ENCODE peak calls at places on chromosomes 4 and X, in nine cellular contexts. H, E, J, M, O, L, I, U and V are unnamed samples.

GRCh38 chr4:185387957-185388356 is 7.8 kb downstream of the LRP2BP start:
- DNase-seq in H (no peak), E (no peak), J (no peak), M (no peak), O (no peak), L (no peak), I (no peak), U (no peak), V (no peak)

GRCh38 chr4:120466429-120466828 is 399.8 kb upstream of the MAD2L1 start:
- DNase-seq in H (no peak), E (no peak), J (no peak), M (no peak), O (no peak), L (no peak), I (no peak), U (no peak), V (no peak)

GRCh38 chr4:187478292-187479205 is 517.0 kb upstream of the ZFP42 start:
- DNase-seq in H (peak), E (peak), J (no peak), M (no peak), O (no peak), L (peak), I (no peak), U (no peak), V (peak)

GRCh38 chr4:98630804-98631454 is 27.5 kb downstream of the TSPAN5 start:
- DNase-seq in H (no peak), E (no peak), J (no peak), M (no peak), O (no peak), L (no peak), I (no peak), U (no peak), V (no peak)

GRCh38 chr4:143407475-143407874 is 70.8 kb downstream of the GAB1 start:
- DNase-seq in H (no peak), E (no peak), J (no peak), M (no peak), O (no peak), L (no peak), I (no peak), U (no peak), V (no peak)

GRCh38 chr4:152723236-152723635 is 43.4 kb upstream of the TMEM154 start:
- DNase-seq in H (no peak), E (no peak), J (no peak), M (no peak), O (no peak), L (no peak), I (no peak), U (no peak), V (no peak)

GRCh38 chrX:153829799-153830631 is at the start of gene PDZD4:
- DNase-seq in H (no peak), E (no peak), J (no peak), M (no peak), O (no peak), L (no peak), I (no peak), U (no peak), V (no peak)

GRCh38 chr4:10144971-10145370 is 28.4 kb upstream of the WDR1 start:
- DNase-seq in H (no peak), E (no peak), J (peak), M (no peak), O (no peak), L (no peak), I (no peak), U (no peak), V (no peak)

GRCh38 chr4:88296413-88297052 is 12.2 kb upstream of the PPM1K start:
- DNase-seq in H (no peak), E (no peak), J (no peak), M (no peak), O (no peak), L (no peak), I (no peak), U (no peak), V (no peak)

GRCh38 chr4:140839396-140839795 is 83.2 kb upstream of the TBC1D9 start:
- DNase-seq in H (no peak), E (no peak), J (no peak), M (no peak), O (no peak), L (no peak), I (no peak), U (no peak), V (no peak)

GRCh38 chrX:14359727-14360126 is 169.6 kb upstream of the GLRA2 start:
- DNase-seq in H (no peak), E (no peak), J (no peak), M (no peak), O (no peak), L (no peak), I (no peak), U (no peak), V (no peak)

GRCh38 chr4:102174800-102175199 is 170.5 kb downstream of the SLC39A8 start:
- DNase-seq in H (peak), E (peak), J (no peak), M (no peak), O (no peak), L (peak), I (no peak), U (no peak), V (peak)

GRCh38 chrX:114842181-114842580 is 175.2 kb downstream of the IL13RA2 start:
- DNase-seq in H (peak), E (peak), J (no peak), M (no peak), O (no peak), L (no peak), I (no peak), U (no peak), V (no peak)

GRCh38 chr4:94357624-94358023 is 15.0 kb upstream of the HPGDS start:
- DNase-seq in H (no peak), E (peak), J (no peak), M (no peak), O (no peak), L (peak), I (no peak), U (no peak), V (no peak)

GRCh38 chr4:122577808-122578781 is 42.8 kb downstream of the IL21 start:
- DNase-seq in H (peak), E (peak), J (peak), M (peak), O (no peak), L (peak), I (peak), U (peak), V (peak)

GRCh38 chr4:152999376-153000067 is 63.4 kb downstream of the FHDC1 start:
- DNase-seq in H (no peak), E (no peak), J (no peak), M (no peak), O (no peak), L (no peak), I (no peak), U (no peak), V (no peak)

GRCh38 chr4:125433453-125433852 is 118.7 kb downstream of the FAT4 start:
- DNase-seq in H (peak), E (no peak), J (no peak), M (no peak), O (no peak), L (peak), I (no peak), U (no peak), V (peak)

GRCh38 chr4:158536833-158537232 is 15.2 kb downstream of the RXFP1 start:
- DNase-seq in H (no peak), E (no peak), J (no peak), M (no peak), O (no peak), L (no peak), I (no peak), U (no peak), V (no peak)

GRCh38 chrX:39725928-39726619 is 371.7 kb downstream of the BCOR start:
- DNase-seq in H (peak), E (peak), J (no peak), M (no peak), O (no peak), L (peak), I (no peak), U (no peak), V (no peak)

GRCh38 chr4:84847978-84848377 is 118.5 kb downstream of the WDFY3 start:
- DNase-seq in H (peak), E (no peak), J (no peak), M (no peak), O (no peak), L (no peak), I (no peak), U (no peak), V (no peak)

GRCh38 chrX:53093177-53093655 is 726 bp upstream of the KANTR start:
- DNase-seq in H (peak), E (peak), J (peak), M (peak), O (peak), L (peak), I (peak), U (peak), V (peak)

GRCh38 chr4:156790866-156791265 is 180.7 kb downstream of the PDGFC start:
- DNase-seq in H (peak), E (peak), J (no peak), M (no peak), O (no peak), L (peak), I (no peak), U (peak), V (peak)

GRCh38 chr4:176185068-176185467 is 10.3 kb downstream of the SPATA4 start:
- DNase-seq in H (peak), E (peak), J (no peak), M (no peak), O (no peak), L (peak), I (no peak), U (no peak), V (peak)

GRCh38 chr4:41657561-41657960 is 91.0 kb downstream of the PHOX2B start:
- DNase-seq in H (no peak), E (peak), J (no peak), M (no peak), O (no peak), L (no peak), I (no peak), U (no peak), V (no peak)

GRCh38 chr4:111400736-111401135 is 744.5 kb upstream of the FAM241A start:
- DNase-seq in H (peak), E (peak), J (no peak), M (no peak), O (no peak), L (peak), I (no peak), U (no peak), V (no peak)

GRCh38 chr4:16794816-16795445 is 103.5 kb downstream of the LDB2 start:
- DNase-seq in H (peak), E (peak), J (no peak), M (no peak), O (peak), L (peak), I (peak), U (peak), V (peak)

GRCh38 chr4:30754021-30754420 is 33.9 kb downstream of the PCDH7 start:
- DNase-seq in H (no peak), E (peak), J (no peak), M (no peak), O (no peak), L (no peak), I (no peak), U (no peak), V (no peak)

GRCh38 chrX:102113367-102113766 is 12.1 kb upstream of the TCEAL2 start:
- DNase-seq in H (no peak), E (no peak), J (no peak), M (no peak), O (no peak), L (no peak), I (no peak), U (no peak), V (no peak)

GRCh38 chrX:134747006-134747405 is 88.7 kb upstream of the PLAC1 start:
- DNase-seq in H (no peak), E (no peak), J (no peak), M (no peak), O (no peak), L (no peak), I (no peak), U (no peak), V (no peak)

GRCh38 chrX:28979876-28980275 is 392.6 kb downstream of the IL1RAPL1 start:
- DNase-seq in H (no peak), E (no peak), J (no peak), M (no peak), O (no peak), L (no peak), I (no peak), U (no peak), V (no peak)

GRCh38 chr4:82050806-82051205 is 323.0 kb downstream of the HNRNPD start:
- DNase-seq in H (no peak), E (no peak), J (no peak), M (no peak), O (no peak), L (no peak), I (no peak), U (no peak), V (peak)

GRCh38 chrX:107374116-107374515 is 75.3 kb upstream of the FRMPD3 start:
- DNase-seq in H (no peak), E (no peak), J (no peak), M (no peak), O (no peak), L (no peak), I (no peak), U (no peak), V (no peak)

GRCh38 chr4:133402616-133403015 is 253.5 kb downstream of the PCDH10 start:
- DNase-seq in H (no peak), E (peak), J (no peak), M (no peak), O (no peak), L (peak), I (no peak), U (no peak), V (no peak)

GRCh38 chrX:13816899-13817298 is at the start of gene GPM6B:
- DNase-seq in H (no peak), E (no peak), J (no peak), M (no peak), O (no peak), L (no peak), I (no peak), U (no peak), V (no peak)

GRCh38 chr4:88335092-88335665 is 43.5 kb upstream of the HERC6 start:
- DNase-seq in H (peak), E (peak), J (no peak), M (no peak), O (no peak), L (peak), I (no peak), U (no peak), V (peak)

GRCh38 chrX:136209016-136209738 is 42.0 kb downstream of the MAP7D3 start:
- DNase-seq in H (peak), E (peak), J (no peak), M (no peak), O (peak), L (peak), I (peak), U (no peak), V (peak)

GRCh38 chr4:153345011-153345981 is 808 bp downstream of the MND1 start:
- DNase-seq in H (peak), E (peak), J (peak), M (peak), O (peak), L (peak), I (peak), U (peak), V (peak)